ENCODE peak calls at places on chromosome 19, in ten cellular contexts. E is stimulated activated CD4-positive, alpha-beta T cell treated with anti-CD3 and anti-CD28 coated beads, TNF-alpha, amount 100 ng/mL, for 1 hour; H is activated effector memory CD4-positive, alpha-beta T cell treated with Interleukin-2 at 50 U/mL for 16 hours; P is fibroblast of the conjunctiva; U is fibroblast of mammary gland; V is CD8-positive, alpha-beta T cell; L is HTR-8/SVneo; O is cerebellum; N is left ventricle myocardium inferior; F is nucleus accumbens. A is an unnamed sample.

GRCh38 chr19:45668342-45668871 is 386 bp downstream of the GIPR start:
- DNase-seq in L (no peak), E (no peak), P (no peak), O (no peak), V (peak), H (no peak), U (no peak), N (no peak), F (no peak), A (no peak)

GRCh38 chr19:46192990-46193650 is 36.4 kb upstream of the IGFL1 start:
- DNase-seq in V (no peak), F (no peak), P (no peak), U (peak), O (no peak), N (no peak), E (no peak), H (no peak), L (peak), A (no peak)

GRCh38 chr19:30431591-30431990 is 59.4 kb downstream of the ZNF536 start:
- DNase-seq in L (no peak), N (no peak), U (no peak), O (no peak), V (no peak), P (no peak), F (no peak), H (no peak), E (no peak), A (no peak)

GRCh38 chr19:50413096-50413495 is 5.6 kb upstream of the SPIB start:
- DNase-seq in O (no peak), H (no peak), P (no peak), V (no peak), L (no peak), F (no peak), N (no peak), E (no peak), U (no peak), A (no peak)

GRCh38 chr19:48636859-48637448 is at the start of gene DBP:
- DNase-seq in P (no peak), U (no peak), L (no peak), N (peak), H (no peak), V (no peak), O (no peak), E (no peak), F (no peak), A (no peak)

GRCh38 chr19:7751157-7751783 is 3.9 kb upstream of the CD209 start:
- DNase-seq in E (no peak), O (no peak), V (no peak), H (no peak), P (no peak), F (no peak), L (no peak), N (no peak), U (peak), A (no peak)

GRCh38 chr19:8302734-8303133 is 5.4 kb downstream of the CD320 start:
- DNase-seq in F (no peak), E (no peak), P (no peak), H (no peak), V (no peak), N (no peak), L (no peak), U (no peak), O (no peak), A (no peak)

GRCh38 chr19:16359964-16360363 is 35.3 kb downstream of the KLF2 start:
- DNase-seq in N (no peak), V (no peak), U (no peak), O (no peak), F (no peak), H (no peak), L (no peak), P (no peak), E (no peak), A (no peak)

GRCh38 chr19:49801966-49802661 is 11.0 kb downstream of the FUZ start:
- DNase-seq in N (peak), O (peak), L (no peak), P (peak), H (no peak), E (no peak), F (peak), U (peak), V (no peak), A (peak)

GRCh38 chr19:44278181-44278690 is 18.6 kb downstream of the ZNF233 start:
- DNase-seq in N (no peak), O (no peak), F (no peak), E (no peak), V (no peak), U (peak), H (no peak), L (no peak), P (no peak), A (no peak)

GRCh38 chr19:4519521-4520277 is 1.4 kb upstream of the PLIN4 start:
- DNase-seq in V (no peak), U (no peak), F (peak), L (no peak), P (no peak), N (peak), O (no peak), E (no peak), H (no peak), A (no peak)

GRCh38 chr19:58020985-58021384 is 12.8 kb upstream of the ZSCAN1 start:
- DNase-seq in L (no peak), E (no peak), V (no peak), O (no peak), H (no peak), N (no peak), F (no peak), P (no peak), U (no peak), A (no peak)

GRCh38 chr19:15502264-15502663 is 6.1 kb upstream of the CYP4F22 start:
- DNase-seq in H (no peak), E (no peak), L (no peak), F (no peak), V (no peak), N (no peak), P (no peak), O (no peak), U (no peak), A (no peak)

GRCh38 chr19:34994643-34995471 is 5.3 kb upstream of the GRAMD1A start:
- DNase-seq in P (no peak), N (no peak), H (no peak), V (no peak), F (no peak), L (no peak), O (no peak), U (no peak), E (no peak), A (no peak)

GRCh38 chr19:49337267-49338022 is 2.2 kb downstream of the CD37 start:
- DNase-seq in H (no peak), N (no peak), U (no peak), O (no peak), F (no peak), V (no peak), P (no peak), L (no peak), E (no peak), A (no peak)

GRCh38 chr19:42290523-42291436 is 11.2 kb upstream of the PRR19 start:
- DNase-seq in L (no peak), U (no peak), N (no peak), F (no peak), P (no peak), H (no peak), O (no peak), V (peak), E (peak), A (no peak)

GRCh38 chr19:51784922-51785690 is 9.9 kb upstream of the FPR3 start:
- DNase-seq in N (peak), O (no peak), E (no peak), H (no peak), V (no peak), P (peak), U (peak), L (no peak), F (peak), A (no peak)

GRCh38 chr19:33811246-33811645 is 14.6 kb downstream of the KCTD15 start:
- DNase-seq in O (no peak), V (no peak), F (no peak), H (no peak), P (no peak), U (no peak), L (no peak), N (no peak), E (no peak), A (no peak)

GRCh38 chr19:29682236-29682895 is 17.1 kb downstream of the PLEKHF1 start:
- DNase-seq in U (no peak), E (no peak), P (no peak), H (no peak), F (no peak), O (no peak), V (no peak), L (no peak), N (no peak), A (no peak)

GRCh38 chr19:47310323-47310722 is 662 bp downstream of the C5AR1 start:
- DNase-seq in E (no peak), H (no peak), N (no peak), O (no peak), L (no peak), F (no peak), V (no peak), P (no peak), U (no peak), A (no peak)

GRCh38 chr19:18167975-18168645 is 5.5 kb upstream of the IFI30 start:
- DNase-seq in V (peak), E (no peak), H (peak), P (no peak), U (peak), N (peak), L (peak), O (peak), F (peak), A (peak)

GRCh38 chr19:15025237-15025636 is 24.0 kb upstream of the CASP14 start:
- DNase-seq in P (no peak), F (no peak), L (peak), N (no peak), O (peak), H (no peak), U (no peak), E (no peak), V (no peak), A (peak)

GRCh38 chr19:1155352-1156304 is 18.4 kb downstream of the SBNO2 start:
- DNase-seq in F (no peak), P (no peak), V (no peak), U (no peak), L (no peak), O (no peak), E (no peak), N (no peak), H (no peak), A (no peak)

GRCh38 chr19:18839465-18840287 is 7.9 kb downstream of the UPF1 start:
- DNase-seq in U (no peak), N (no peak), F (no peak), H (no peak), V (no peak), O (no peak), E (no peak), L (no peak), P (no peak), A (no peak)

GRCh38 chr19:43751466-43752220 is 3.1 kb downstream of the SMG9 start:
- DNase-seq in O (no peak), V (no peak), N (no peak), E (no peak), H (no peak), L (no peak), P (no peak), F (no peak), U (peak), A (no peak)

GRCh38 chr19:15354557-15355296 is 22.4 kb upstream of the BRD4 start:
- DNase-seq in V (no peak), E (no peak), P (no peak), H (no peak), N (no peak), U (no peak), O (no peak), F (no peak), L (no peak), A (no peak)

GRCh38 chr19:2695288-2695866 is 7.1 kb downstream of the GNG7 start:
- DNase-seq in F (peak), N (peak), U (no peak), E (no peak), L (no peak), P (no peak), O (no peak), V (no peak), H (no peak), A (peak)

GRCh38 chr19:58001895-58002369 is 688 bp downstream of the ZNF606 start:
- DNase-seq in F (no peak), L (no peak), V (no peak), E (no peak), P (no peak), O (peak), U (peak), N (no peak), H (no peak), A (no peak)

GRCh38 chr19:2084993-2085720 is 11.0 kb downstream of the MOB3A start:
- DNase-seq in V (peak), L (no peak), H (peak), O (no peak), E (peak), N (peak), U (peak), F (no peak), P (no peak), A (peak)

GRCh38 chr19:43623889-43624670 is 4.7 kb upstream of the ZNF428 start:
- DNase-seq in P (no peak), E (no peak), F (no peak), L (no peak), H (no peak), O (no peak), V (no peak), N (no peak), U (no peak), A (no peak)

GRCh38 chr19:1082165-1082927 is 12.8 kb downstream of the POLR2E start:
- DNase-seq in N (no peak), H (peak), P (no peak), O (no peak), U (no peak), L (no peak), V (peak), E (peak), F (no peak), A (no peak)

A was measured in G401.